ENCODE peak calls at places on chromosome 13, in eight cellular contexts. One of them, this sample, is unnamed.

GRCh38 chr13:98066636-98067035 is 76.3 kb upstream of the FARP1 start:
- DNase-seq in choroid plexus epithelial cell: no peak
- DNase-seq in IMR-90: no peak
- DNase-seq in GM23338: no peak
- DNase-seq in DND-41: no peak
- DNase-seq in tibial nerve: no peak
- DNase-seq in suprapubic skin: no peak
- DNase-seq in psoas muscle: no peak
- DNase-seq in this sample: no peak

GRCh38 chr13:30898721-30899188 is 7.3 kb upstream of the MEDAG start:
- DNase-seq in choroid plexus epithelial cell: peak
- DNase-seq in IMR-90: peak
- DNase-seq in GM23338: no peak
- DNase-seq in DND-41: no peak
- DNase-seq in tibial nerve: peak
- DNase-seq in suprapubic skin: no peak
- DNase-seq in psoas muscle: peak
- DNase-seq in this sample: no peak

GRCh38 chr13:50228527-50228926 is 213.3 kb downstream of the KCNRG start:
- DNase-seq in choroid plexus epithelial cell: no peak
- DNase-seq in IMR-90: no peak
- DNase-seq in GM23338: no peak
- DNase-seq in DND-41: no peak
- DNase-seq in tibial nerve: no peak
- DNase-seq in suprapubic skin: no peak
- DNase-seq in psoas muscle: no peak
- DNase-seq in this sample: no peak

GRCh38 chr13:94369862-94370491 is 109.5 kb downstream of the DCT start:
- DNase-seq in choroid plexus epithelial cell: no peak
- DNase-seq in IMR-90: peak
- DNase-seq in GM23338: no peak
- DNase-seq in DND-41: no peak
- DNase-seq in tibial nerve: no peak
- DNase-seq in suprapubic skin: no peak
- DNase-seq in psoas muscle: no peak
- DNase-seq in this sample: peak

GRCh38 chr13:28425796-28426195 is 69.1 kb downstream of the FLT1 start:
- DNase-seq in choroid plexus epithelial cell: no peak
- DNase-seq in IMR-90: peak
- DNase-seq in GM23338: no peak
- DNase-seq in DND-41: no peak
- DNase-seq in tibial nerve: no peak
- DNase-seq in suprapubic skin: no peak
- DNase-seq in psoas muscle: no peak
- DNase-seq in this sample: no peak

GRCh38 chr13:70812481-70812880 is 704.2 kb upstream of the KLHL1 start:
- DNase-seq in choroid plexus epithelial cell: peak
- DNase-seq in IMR-90: peak
- DNase-seq in GM23338: no peak
- DNase-seq in DND-41: no peak
- DNase-seq in tibial nerve: no peak
- DNase-seq in suprapubic skin: no peak
- DNase-seq in psoas muscle: no peak
- DNase-seq in this sample: no peak

GRCh38 chr13:75454497-75454896 is 27.5 kb downstream of the TBC1D4 start:
- DNase-seq in choroid plexus epithelial cell: no peak
- DNase-seq in IMR-90: no peak
- DNase-seq in GM23338: no peak
- DNase-seq in DND-41: no peak
- DNase-seq in tibial nerve: no peak
- DNase-seq in suprapubic skin: no peak
- DNase-seq in psoas muscle: no peak
- DNase-seq in this sample: no peak

GRCh38 chr13:35343417-35343816 is 133.1 kb downstream of the MAB21L1 start:
- DNase-seq in choroid plexus epithelial cell: no peak
- DNase-seq in IMR-90: no peak
- DNase-seq in GM23338: no peak
- DNase-seq in DND-41: no peak
- DNase-seq in tibial nerve: no peak
- DNase-seq in suprapubic skin: no peak
- DNase-seq in psoas muscle: no peak
- DNase-seq in this sample: no peak

GRCh38 chr13:48983331-48983730 is 7.6 kb downstream of the FNDC3A start:
- DNase-seq in choroid plexus epithelial cell: no peak
- DNase-seq in IMR-90: no peak
- DNase-seq in GM23338: no peak
- DNase-seq in DND-41: no peak
- DNase-seq in tibial nerve: no peak
- DNase-seq in suprapubic skin: no peak
- DNase-seq in psoas muscle: no peak
- DNase-seq in this sample: no peak

GRCh38 chr13:51006067-51006800 is 96.6 kb downstream of the RNASEH2B start:
- DNase-seq in choroid plexus epithelial cell: no peak
- DNase-seq in IMR-90: no peak
- DNase-seq in GM23338: no peak
- DNase-seq in DND-41: no peak
- DNase-seq in tibial nerve: no peak
- DNase-seq in suprapubic skin: no peak
- DNase-seq in psoas muscle: peak
- DNase-seq in this sample: no peak

GRCh38 chr13:112392719-112393118 is 16.6 kb downstream of the SPACA7 start:
- DNase-seq in choroid plexus epithelial cell: no peak
- DNase-seq in IMR-90: no peak
- DNase-seq in GM23338: peak
- DNase-seq in DND-41: no peak
- DNase-seq in tibial nerve: no peak
- DNase-seq in suprapubic skin: no peak
- DNase-seq in psoas muscle: no peak
- DNase-seq in this sample: no peak

GRCh38 chr13:29507356-29507755 is 88.1 kb downstream of the SLC7A1 start:
- DNase-seq in choroid plexus epithelial cell: no peak
- DNase-seq in IMR-90: no peak
- DNase-seq in GM23338: no peak
- DNase-seq in DND-41: peak
- DNase-seq in tibial nerve: no peak
- DNase-seq in suprapubic skin: no peak
- DNase-seq in psoas muscle: no peak
- DNase-seq in this sample: no peak

GRCh38 chr13:111177081-111177711 is 62.1 kb downstream of the ARHGEF7 start:
- DNase-seq in choroid plexus epithelial cell: peak
- DNase-seq in IMR-90: peak
- DNase-seq in GM23338: no peak
- DNase-seq in DND-41: peak
- DNase-seq in tibial nerve: peak
- DNase-seq in suprapubic skin: no peak
- DNase-seq in psoas muscle: peak
- DNase-seq in this sample: no peak

GRCh38 chr13:35283856-35284255 is 192.6 kb downstream of the MAB21L1 start:
- DNase-seq in choroid plexus epithelial cell: peak
- DNase-seq in IMR-90: no peak
- DNase-seq in GM23338: no peak
- DNase-seq in DND-41: no peak
- DNase-seq in tibial nerve: no peak
- DNase-seq in suprapubic skin: no peak
- DNase-seq in psoas muscle: no peak
- DNase-seq in this sample: no peak

GRCh38 chr13:98581971-98582702 is 5.2 kb upstream of the STK24 start:
- DNase-seq in choroid plexus epithelial cell: peak
- DNase-seq in IMR-90: peak
- DNase-seq in GM23338: no peak
- DNase-seq in DND-41: no peak
- DNase-seq in tibial nerve: no peak
- DNase-seq in suprapubic skin: no peak
- DNase-seq in psoas muscle: no peak
- DNase-seq in this sample: no peak

GRCh38 chr13:79401259-79402071 is 4.6 kb downstream of the RBM26 start:
- DNase-seq in choroid plexus epithelial cell: no peak
- DNase-seq in IMR-90: no peak
- DNase-seq in GM23338: no peak
- DNase-seq in DND-41: no peak
- DNase-seq in tibial nerve: no peak
- DNase-seq in suprapubic skin: no peak
- DNase-seq in psoas muscle: no peak
- DNase-seq in this sample: no peak

GRCh38 chr13:79403113-79403512 is 2.9 kb downstream of the RBM26 start:
- DNase-seq in choroid plexus epithelial cell: no peak
- DNase-seq in IMR-90: no peak
- DNase-seq in GM23338: no peak
- DNase-seq in DND-41: no peak
- DNase-seq in tibial nerve: no peak
- DNase-seq in suprapubic skin: no peak
- DNase-seq in psoas muscle: no peak
- DNase-seq in this sample: no peak

GRCh38 chr13:79402679-79403078 is 3.4 kb downstream of the RBM26 start:
- DNase-seq in choroid plexus epithelial cell: no peak
- DNase-seq in IMR-90: no peak
- DNase-seq in GM23338: no peak
- DNase-seq in DND-41: no peak
- DNase-seq in tibial nerve: no peak
- DNase-seq in suprapubic skin: no peak
- DNase-seq in psoas muscle: no peak
- DNase-seq in this sample: no peak

GRCh38 chr13:79404361-79404760 is 1.7 kb downstream of the RBM26 start:
- DNase-seq in choroid plexus epithelial cell: no peak
- DNase-seq in IMR-90: no peak
- DNase-seq in GM23338: no peak
- DNase-seq in DND-41: no peak
- DNase-seq in tibial nerve: no peak
- DNase-seq in suprapubic skin: no peak
- DNase-seq in psoas muscle: no peak
- DNase-seq in this sample: no peak

DNA sequence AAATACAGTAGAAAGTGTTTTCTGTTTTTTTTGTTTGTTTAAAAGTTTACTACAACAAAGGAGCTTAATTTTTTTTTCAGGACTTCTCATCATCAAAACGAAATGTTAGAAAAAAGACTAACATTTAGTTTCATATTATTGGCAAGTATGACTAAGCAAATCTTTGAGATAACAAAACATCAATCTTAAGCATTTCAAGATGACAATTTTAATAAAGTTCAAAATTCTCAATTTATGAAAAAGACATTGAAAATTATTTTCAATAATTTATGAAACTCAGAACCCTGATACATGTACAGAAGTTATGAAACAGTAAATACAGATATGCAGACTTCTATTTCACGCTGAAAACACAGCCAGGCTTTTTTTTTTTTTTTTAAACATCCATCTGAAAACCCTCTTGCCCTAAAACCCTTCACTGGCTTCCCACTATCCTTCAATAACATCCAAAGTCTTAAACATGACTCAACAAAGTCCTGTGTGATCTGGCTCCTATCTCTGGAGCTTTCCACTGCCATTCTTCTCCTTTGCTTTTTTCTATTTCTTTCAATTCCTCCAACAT is 3.9 kb downstream of the RBM26 start:
- DNase-seq in choroid plexus epithelial cell: no peak
- DNase-seq in IMR-90: no peak
- DNase-seq in GM23338: no peak
- DNase-seq in DND-41: no peak
- DNase-seq in tibial nerve: no peak
- DNase-seq in suprapubic skin: no peak
- DNase-seq in psoas muscle: no peak
- DNase-seq in this sample: no peak
- H3K4me3 ChIP-seq in choroid plexus epithelial cell: no peak
- H3K4me3 ChIP-seq in IMR-90: no peak
- H3K4me3 ChIP-seq in GM23338: peak
- H3K4me3 ChIP-seq in DND-41: no peak
- H3K4me3 ChIP-seq in tibial nerve: no peak
- H3K4me3 ChIP-seq in suprapubic skin: no peak
- H3K4me3 ChIP-seq in psoas muscle: peak
- H3K4me3 ChIP-seq in this sample: no peak

DNA sequence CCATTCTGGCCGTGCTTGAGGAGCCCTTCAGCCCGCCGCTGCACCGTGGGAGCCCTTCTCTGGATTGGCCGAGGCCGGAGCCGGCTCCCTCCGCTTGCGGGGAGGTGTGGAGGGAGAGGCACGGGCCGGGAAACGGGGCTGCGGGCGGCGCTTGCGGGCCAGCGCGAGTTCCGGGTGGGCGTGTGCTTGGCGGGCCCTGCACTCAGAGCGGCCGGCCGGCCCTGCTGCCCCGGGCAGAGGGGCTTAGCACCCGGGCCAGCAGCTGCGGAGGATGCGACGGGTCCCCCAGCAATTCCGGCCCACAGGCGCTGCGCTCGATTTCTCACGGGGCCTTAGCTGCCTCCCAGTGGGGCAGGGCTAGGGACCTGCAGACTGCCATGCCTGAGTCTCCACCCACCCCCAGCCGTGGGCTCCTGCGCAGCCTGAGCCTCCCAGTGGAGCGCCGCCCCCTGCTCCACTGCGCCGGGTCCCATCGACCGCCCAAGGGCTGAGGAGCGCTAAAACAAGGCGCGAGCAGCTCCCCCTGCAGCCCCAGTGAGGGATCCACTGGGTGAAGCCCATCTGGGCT is 76.5 kb downstream of the PCDH20 start:
- DNase-seq in choroid plexus epithelial cell: no peak
- DNase-seq in IMR-90: no peak
- DNase-seq in GM23338: peak
- DNase-seq in DND-41: no peak
- DNase-seq in tibial nerve: no peak
- DNase-seq in suprapubic skin: no peak
- DNase-seq in psoas muscle: no peak
- DNase-seq in this sample: peak
- H3K4me3 ChIP-seq in choroid plexus epithelial cell: no peak
- H3K4me3 ChIP-seq in IMR-90: no peak
- H3K4me3 ChIP-seq in GM23338: no peak
- H3K4me3 ChIP-seq in DND-41: no peak
- H3K4me3 ChIP-seq in tibial nerve: no peak
- H3K4me3 ChIP-seq in suprapubic skin: no peak
- H3K4me3 ChIP-seq in psoas muscle: no peak
- H3K4me3 ChIP-seq in this sample: peak

GRCh38 chr13:61414686-61415664 is 674 bp downstream of the PCDH20 start:
- DNase-seq in choroid plexus epithelial cell: peak
- DNase-seq in IMR-90: no peak
- DNase-seq in GM23338: peak
- DNase-seq in DND-41: no peak
- DNase-seq in tibial nerve: no peak
- DNase-seq in suprapubic skin: no peak
- DNase-seq in psoas muscle: no peak
- DNase-seq in this sample: peak
- H3K4me3 ChIP-seq in choroid plexus epithelial cell: no peak
- H3K4me3 ChIP-seq in IMR-90: no peak
- H3K4me3 ChIP-seq in GM23338: peak
- H3K4me3 ChIP-seq in DND-41: no peak
- H3K4me3 ChIP-seq in tibial nerve: peak
- H3K4me3 ChIP-seq in suprapubic skin: peak
- H3K4me3 ChIP-seq in psoas muscle: peak
- H3K4me3 ChIP-seq in this sample: peak

DNA sequence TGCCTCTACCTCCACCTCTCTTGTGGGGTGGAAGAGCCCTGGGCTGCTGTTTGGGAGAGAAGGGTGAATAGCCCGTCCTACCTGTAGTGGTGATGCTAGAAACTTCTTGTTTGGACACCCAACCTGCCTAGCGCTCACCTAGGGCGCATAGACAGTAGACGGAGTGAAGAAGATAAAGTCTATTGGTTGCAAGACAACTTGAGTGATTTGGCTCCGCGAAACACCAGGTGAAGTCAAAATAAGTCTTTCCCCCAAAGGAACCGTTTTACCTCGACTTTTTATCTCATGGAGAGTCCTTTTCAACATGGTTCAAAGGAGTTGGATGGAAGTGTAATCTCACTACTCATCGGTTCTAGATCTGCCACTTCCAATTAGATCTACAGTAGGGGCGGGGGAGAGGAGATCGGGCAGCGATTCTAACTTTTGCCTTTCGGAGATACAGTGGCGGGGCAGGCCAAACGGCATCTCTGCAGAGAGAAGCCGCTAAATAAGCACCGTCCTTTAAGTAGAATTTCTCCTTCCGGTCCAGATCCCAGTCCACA is 694 bp upstream of the ZIC5 start:
- DNase-seq in choroid plexus epithelial cell: no peak
- DNase-seq in IMR-90: no peak
- DNase-seq in GM23338: peak
- DNase-seq in DND-41: no peak
- DNase-seq in tibial nerve: no peak
- DNase-seq in suprapubic skin: no peak
- DNase-seq in psoas muscle: no peak
- DNase-seq in this sample: no peak
- H3K4me3 ChIP-seq in choroid plexus epithelial cell: peak
- H3K4me3 ChIP-seq in IMR-90: no peak
- H3K4me3 ChIP-seq in GM23338: peak
- H3K4me3 ChIP-seq in DND-41: no peak
- H3K4me3 ChIP-seq in tibial nerve: no peak
- H3K4me3 ChIP-seq in suprapubic skin: no peak
- H3K4me3 ChIP-seq in psoas muscle: no peak
- H3K4me3 ChIP-seq in this sample: peak